ENCODE peak calls at places on chromosomes 1 and 21, in four cellular contexts. C, F, P and A are unnamed samples.

GRCh38 chr1:152448095-152448494 is 34.0 kb upstream of the CRNN start:
- DNase-seq in C (no peak), F (no peak), P (no peak), A (no peak)

GRCh38 chr1:244163861-244164562 is 112.9 kb downstream of the ZBTB18 start:
- DNase-seq in C (peak; percentile 99), F (peak; percentile 95), P (peak; percentile 83), A (peak; percentile 14)

GRCh38 chr1:963746-964525 is 2.3 kb upstream of the PLEKHN1 start:
- DNase-seq in C (no peak), F (no peak), P (no peak), A (no peak)

GRCh38 chr21:34187935-34188334 is 114.6 kb downstream of the MRPS6 start:
- DNase-seq in C (peak; percentile 24), F (no peak), P (no peak), A (no peak)

GRCh38 chr1:65068202-65069011 is 79.6 kb upstream of the AK4 start:
- DNase-seq in C (peak; percentile 45), F (no peak), P (no peak), A (peak; percentile 69)

GRCh38 chr1:50419192-50419906 is 3.9 kb downstream of the DMRTA2 start:
- DNase-seq in C (no peak), F (no peak), P (no peak), A (peak; percentile 89)

GRCh38 chr1:156999596-157000320 is 45.8 kb downstream of the ARHGEF11 start:
- DNase-seq in C (no peak), F (peak; percentile 28), P (no peak), A (no peak)

GRCh38 chr1:62621907-62622306 is 24.6 kb downstream of the ANGPTL3 start:
- DNase-seq in C (peak; percentile 98), F (peak; percentile 95), P (peak; percentile 23), A (peak; percentile 93)

GRCh38 chr1:204320413-204320812 is 39.3 kb downstream of the PLEKHA6 start:
- DNase-seq in C (peak; percentile 91), F (peak; percentile 90), P (no peak), A (no peak)

GRCh38 chr1:21337931-21338567 is 47.8 kb upstream of the ECE1 start:
- DNase-seq in C (peak; percentile 77), F (no peak), P (no peak), A (peak; percentile 59)

GRCh38 chr21:28928578-28929124 is 64.0 kb downstream of the LTN1 start:
- DNase-seq in C (no peak), F (no peak), P (no peak), A (no peak)

GRCh38 chr1:169144941-169145626 is 38.6 kb downstream of the ATP1B1 start:
- DNase-seq in C (no peak), F (no peak), P (no peak), A (no peak)

GRCh38 chr1:193754732-193755427 is 568.5 kb upstream of the B3GALT2 start:
- DNase-seq in C (peak; percentile 24), F (peak; percentile 17), P (no peak), A (peak; percentile 38)

GRCh38 chr1:60274422-60275419 is 201.2 kb upstream of the C1orf87 start:
- DNase-seq in C (peak; percentile 62), F (no peak), P (no peak), A (no peak)

GRCh38 chr1:1040004-1040991 is 20.4 kb downstream of the AGRN start:
- DNase-seq in C (peak; percentile 86), F (peak; percentile 93), P (no peak), A (peak; percentile 96)

GRCh38 chr1:32627596-32628162 is 22.7 kb downstream of the ZBTB8OS start:
- DNase-seq in C (peak; percentile 16), F (no peak), P (no peak), A (peak; percentile 75)

GRCh38 chr1:60470231-60470630 is 396.7 kb upstream of the C1orf87 start:
- DNase-seq in C (peak; percentile 53), F (no peak), P (no peak), A (no peak)

GRCh38 chr1:41240806-41241747 is 1.0 kb downstream of the SCMH1 start:
- DNase-seq in C (no peak), F (peak; percentile 27), P (no peak), A (peak; percentile 86)

GRCh38 chr1:28199328-28200233 is 23.1 kb upstream of the PTAFR start:
- DNase-seq in C (no peak), F (no peak), P (no peak), A (no peak)

GRCh38 chr1:69401894-69402293 is 165.8 kb upstream of the LRRC7 start:
- DNase-seq in C (no peak), F (peak; percentile 5), P (no peak), A (no peak)

GRCh38 chr1:21896652-21897532 is 40.2 kb downstream of the HSPG2 start:
- DNase-seq in C (peak; percentile 27), F (no peak), P (no peak), A (no peak)

GRCh38 chr1:234264832-234265231 is 108.4 kb upstream of the COA6 start:
- DNase-seq in C (no peak), F (no peak), P (no peak), A (no peak)

GRCh38 chr1:234531181-234532132 is 52.5 kb upstream of the TARBP1 start:
- DNase-seq in C (peak; percentile 83), F (peak; percentile 77), P (no peak), A (peak; percentile 24)